ENCODE peak calls at places on chromosomes 1 and 21, in ten cellular contexts. One of them, this sample, is unnamed.

GRCh38 chr1:63322248-63322943 is at the start of gene FOXD3:
- DNase-seq in RKO: no peak
- DNase-seq in activated naive CD8-positive, alpha-beta T cell treated with anti-CD3 and anti-CD28 coated beads for 36 hours: no peak
- DNase-seq in hippocampal formation: no peak
- DNase-seq in neural crest cell: peak; percentile 79
- DNase-seq in GM13976: peak; percentile 72
- DNase-seq in EL: peak; percentile 56
- DNase-seq in KBM-7: peak; percentile 28
- DNase-seq in activated CD8-positive, alpha-beta memory T cell treated with anti-CD3 and anti-CD28 coated beads for 1 hour: no peak
- DNase-seq in amniotic stem cell: no peak
- DNase-seq in this sample: no peak

GRCh38 chr1:168518201-168518689 is 25.6 kb downstream of the XCL2 start:
- DNase-seq in activated CD8-positive, alpha-beta memory T cell treated with anti-CD3 and anti-CD28 coated beads for 1 hour: no peak
- DNase-seq in amniotic stem cell: no peak
- DNase-seq in activated naive CD8-positive, alpha-beta T cell treated with anti-CD3 and anti-CD28 coated beads for 36 hours: no peak
- DNase-seq in neural crest cell: no peak
- DNase-seq in GM13976: no peak
- DNase-seq in RKO: no peak
- DNase-seq in hippocampal formation: no peak
- DNase-seq in EL: no peak
- DNase-seq in KBM-7: peak; percentile 31
- DNase-seq in this sample: no peak

GRCh38 chr1:11238311-11238710 is 24.0 kb downstream of the MTOR start:
- DNase-seq in EL: no peak
- DNase-seq in hippocampal formation: no peak
- DNase-seq in GM13976: no peak
- DNase-seq in activated CD8-positive, alpha-beta memory T cell treated with anti-CD3 and anti-CD28 coated beads for 1 hour: no peak
- DNase-seq in KBM-7: no peak
- DNase-seq in neural crest cell: no peak
- DNase-seq in RKO: no peak
- DNase-seq in activated naive CD8-positive, alpha-beta T cell treated with anti-CD3 and anti-CD28 coated beads for 36 hours: no peak
- DNase-seq in amniotic stem cell: no peak
- DNase-seq in this sample: no peak

GRCh38 chr1:186811892-186812291 is 16.9 kb upstream of the PLA2G4A start:
- DNase-seq in EL: no peak
- DNase-seq in KBM-7: no peak
- DNase-seq in activated CD8-positive, alpha-beta memory T cell treated with anti-CD3 and anti-CD28 coated beads for 1 hour: no peak
- DNase-seq in neural crest cell: no peak
- DNase-seq in activated naive CD8-positive, alpha-beta T cell treated with anti-CD3 and anti-CD28 coated beads for 36 hours: no peak
- DNase-seq in hippocampal formation: no peak
- DNase-seq in GM13976: no peak
- DNase-seq in RKO: no peak
- DNase-seq in amniotic stem cell: no peak
- DNase-seq in this sample: no peak

GRCh38 chr1:74508449-74508848 is 4.0 kb downstream of the LRRC53 start:
- DNase-seq in neural crest cell: no peak
- DNase-seq in EL: no peak
- DNase-seq in KBM-7: no peak
- DNase-seq in hippocampal formation: no peak
- DNase-seq in GM13976: no peak
- DNase-seq in RKO: no peak
- DNase-seq in activated naive CD8-positive, alpha-beta T cell treated with anti-CD3 and anti-CD28 coated beads for 36 hours: no peak
- DNase-seq in activated CD8-positive, alpha-beta memory T cell treated with anti-CD3 and anti-CD28 coated beads for 1 hour: no peak
- DNase-seq in amniotic stem cell: no peak
- DNase-seq in this sample: no peak

GRCh38 chr1:116446686-116447085 is 73.6 kb downstream of the ATP1A1 start:
- DNase-seq in GM13976: no peak
- DNase-seq in EL: no peak
- DNase-seq in amniotic stem cell: no peak
- DNase-seq in activated CD8-positive, alpha-beta memory T cell treated with anti-CD3 and anti-CD28 coated beads for 1 hour: no peak
- DNase-seq in RKO: no peak
- DNase-seq in neural crest cell: no peak
- DNase-seq in hippocampal formation: no peak
- DNase-seq in KBM-7: no peak
- DNase-seq in activated naive CD8-positive, alpha-beta T cell treated with anti-CD3 and anti-CD28 coated beads for 36 hours: no peak
- DNase-seq in this sample: no peak

GRCh38 chr1:26610781-26611180 is 81.2 kb downstream of the RPS6KA1 start:
- DNase-seq in KBM-7: no peak
- DNase-seq in amniotic stem cell: no peak
- DNase-seq in activated naive CD8-positive, alpha-beta T cell treated with anti-CD3 and anti-CD28 coated beads for 36 hours: no peak
- DNase-seq in activated CD8-positive, alpha-beta memory T cell treated with anti-CD3 and anti-CD28 coated beads for 1 hour: no peak
- DNase-seq in EL: no peak
- DNase-seq in hippocampal formation: no peak
- DNase-seq in neural crest cell: no peak
- DNase-seq in RKO: no peak
- DNase-seq in GM13976: no peak
- DNase-seq in this sample: no peak

GRCh38 chr21:26966978-26967913 is at the start of gene ADAMTS5:
- DNase-seq in activated naive CD8-positive, alpha-beta T cell treated with anti-CD3 and anti-CD28 coated beads for 36 hours: no peak
- DNase-seq in GM13976: no peak
- DNase-seq in amniotic stem cell: peak; percentile 41
- DNase-seq in KBM-7: no peak
- DNase-seq in hippocampal formation: no peak
- DNase-seq in neural crest cell: peak; percentile 37
- DNase-seq in RKO: no peak
- DNase-seq in EL: peak; percentile 91
- DNase-seq in activated CD8-positive, alpha-beta memory T cell treated with anti-CD3 and anti-CD28 coated beads for 1 hour: no peak
- DNase-seq in this sample: no peak

GRCh38 chr1:41340655-41341364 is 20.4 kb upstream of the FOXO6 start:
- DNase-seq in activated CD8-positive, alpha-beta memory T cell treated with anti-CD3 and anti-CD28 coated beads for 1 hour: no peak
- DNase-seq in hippocampal formation: no peak
- DNase-seq in activated naive CD8-positive, alpha-beta T cell treated with anti-CD3 and anti-CD28 coated beads for 36 hours: no peak
- DNase-seq in GM13976: no peak
- DNase-seq in neural crest cell: no peak
- DNase-seq in KBM-7: no peak
- DNase-seq in EL: no peak
- DNase-seq in amniotic stem cell: no peak
- DNase-seq in RKO: peak; percentile 46
- DNase-seq in this sample: no peak